ENCODE peak calls at places on chromosome 5, in six cellular contexts. One of them, this sample, is unnamed.
A peak's percentile ranks its signal among the peaks of the same experiment; 100 is the strongest.

GRCh38 chr5:43121565-43122484 is 1.1 kb downstream of the ZNF131 start:
- DNase-seq in activated CD8-positive, alpha-beta memory T cell treated with anti-CD3 and anti-CD28 coated beads for 1 hour: no peak
- DNase-seq in stimulated activated CD4-positive, alpha-beta T cell treated with anti-CD3 and anti-CD28 coated beads, Interleukin-1b, Interleukin-23, amount 100 ng/mL, for 1 hour: no peak
- DNase-seq in psoas muscle: no peak
- DNase-seq in cardiac fibroblast: peak; percentile 55
- DNase-seq in IMR-90: peak; percentile 80
- DNase-seq in this sample: peak; percentile 33

GRCh38 chr5:126854526-126855110 is 77.7 kb downstream of the LMNB1 start:
- DNase-seq in activated CD8-positive, alpha-beta memory T cell treated with anti-CD3 and anti-CD28 coated beads for 1 hour: no peak
- DNase-seq in IMR-90: no peak
- DNase-seq in stimulated activated CD4-positive, alpha-beta T cell treated with anti-CD3 and anti-CD28 coated beads, Interleukin-1b, Interleukin-23, amount 100 ng/mL, for 1 hour: no peak
- DNase-seq in psoas muscle: no peak
- DNase-seq in cardiac fibroblast: no peak
- DNase-seq in this sample: no peak

GRCh38 chr5:143241892-143242291 is 161.6 kb downstream of the NR3C1 start:
- DNase-seq in activated CD8-positive, alpha-beta memory T cell treated with anti-CD3 and anti-CD28 coated beads for 1 hour: no peak
- DNase-seq in stimulated activated CD4-positive, alpha-beta T cell treated with anti-CD3 and anti-CD28 coated beads, Interleukin-1b, Interleukin-23, amount 100 ng/mL, for 1 hour: no peak
- DNase-seq in cardiac fibroblast: no peak
- DNase-seq in psoas muscle: no peak
- DNase-seq in IMR-90: peak; percentile 75
- DNase-seq in this sample: no peak

GRCh38 chr5:55344392-55344992 is 36.7 kb downstream of the MTREX start:
- DNase-seq in stimulated activated CD4-positive, alpha-beta T cell treated with anti-CD3 and anti-CD28 coated beads, Interleukin-1b, Interleukin-23, amount 100 ng/mL, for 1 hour: peak; percentile 50
- DNase-seq in activated CD8-positive, alpha-beta memory T cell treated with anti-CD3 and anti-CD28 coated beads for 1 hour: no peak
- DNase-seq in psoas muscle: no peak
- DNase-seq in cardiac fibroblast: peak; percentile 81
- DNase-seq in IMR-90: peak; percentile 70
- DNase-seq in this sample: peak; percentile 69

GRCh38 chr5:137866541-137867388 is 895 bp upstream of the MYOT start:
- DNase-seq in activated CD8-positive, alpha-beta memory T cell treated with anti-CD3 and anti-CD28 coated beads for 1 hour: no peak
- DNase-seq in psoas muscle: no peak
- DNase-seq in cardiac fibroblast: no peak
- DNase-seq in IMR-90: no peak
- DNase-seq in stimulated activated CD4-positive, alpha-beta T cell treated with anti-CD3 and anti-CD28 coated beads, Interleukin-1b, Interleukin-23, amount 100 ng/mL, for 1 hour: no peak
- DNase-seq in this sample: no peak

GRCh38 chr5:40842351-40842750 is 1.2 kb downstream of the CARD6 start:
- DNase-seq in IMR-90: peak; percentile 71
- DNase-seq in cardiac fibroblast: peak; percentile 39
- DNase-seq in stimulated activated CD4-positive, alpha-beta T cell treated with anti-CD3 and anti-CD28 coated beads, Interleukin-1b, Interleukin-23, amount 100 ng/mL, for 1 hour: no peak
- DNase-seq in activated CD8-positive, alpha-beta memory T cell treated with anti-CD3 and anti-CD28 coated beads for 1 hour: no peak
- DNase-seq in psoas muscle: no peak
- DNase-seq in this sample: no peak

GRCh38 chr5:173902743-173903142 is 14.6 kb downstream of the CPEB4 start:
- DNase-seq in stimulated activated CD4-positive, alpha-beta T cell treated with anti-CD3 and anti-CD28 coated beads, Interleukin-1b, Interleukin-23, amount 100 ng/mL, for 1 hour: no peak
- DNase-seq in IMR-90: no peak
- DNase-seq in psoas muscle: no peak
- DNase-seq in cardiac fibroblast: no peak
- DNase-seq in activated CD8-positive, alpha-beta memory T cell treated with anti-CD3 and anti-CD28 coated beads for 1 hour: no peak
- DNase-seq in this sample: no peak

GRCh38 chr5:7361593-7361992 is 34.3 kb upstream of the ADCY2 start:
- DNase-seq in activated CD8-positive, alpha-beta memory T cell treated with anti-CD3 and anti-CD28 coated beads for 1 hour: no peak
- DNase-seq in stimulated activated CD4-positive, alpha-beta T cell treated with anti-CD3 and anti-CD28 coated beads, Interleukin-1b, Interleukin-23, amount 100 ng/mL, for 1 hour: no peak
- DNase-seq in IMR-90: no peak
- DNase-seq in cardiac fibroblast: no peak
- DNase-seq in psoas muscle: no peak
- DNase-seq in this sample: no peak

GRCh38 chr5:74017112-74017511 is 391.1 kb downstream of the ARHGEF28 start:
- DNase-seq in cardiac fibroblast: no peak
- DNase-seq in stimulated activated CD4-positive, alpha-beta T cell treated with anti-CD3 and anti-CD28 coated beads, Interleukin-1b, Interleukin-23, amount 100 ng/mL, for 1 hour: no peak
- DNase-seq in psoas muscle: no peak
- DNase-seq in IMR-90: no peak
- DNase-seq in activated CD8-positive, alpha-beta memory T cell treated with anti-CD3 and anti-CD28 coated beads for 1 hour: no peak
- DNase-seq in this sample: no peak

GRCh38 chr5:36496471-36496870 is 109.9 kb upstream of the SLC1A3 start:
- DNase-seq in psoas muscle: no peak
- DNase-seq in stimulated activated CD4-positive, alpha-beta T cell treated with anti-CD3 and anti-CD28 coated beads, Interleukin-1b, Interleukin-23, amount 100 ng/mL, for 1 hour: no peak
- DNase-seq in cardiac fibroblast: no peak
- DNase-seq in IMR-90: no peak
- DNase-seq in activated CD8-positive, alpha-beta memory T cell treated with anti-CD3 and anti-CD28 coated beads for 1 hour: no peak
- DNase-seq in this sample: no peak

GRCh38 chr5:68542207-68542606 is 326.7 kb downstream of the PIK3R1 start:
- DNase-seq in psoas muscle: no peak
- DNase-seq in IMR-90: peak; percentile 38
- DNase-seq in cardiac fibroblast: no peak
- DNase-seq in activated CD8-positive, alpha-beta memory T cell treated with anti-CD3 and anti-CD28 coated beads for 1 hour: no peak
- DNase-seq in stimulated activated CD4-positive, alpha-beta T cell treated with anti-CD3 and anti-CD28 coated beads, Interleukin-1b, Interleukin-23, amount 100 ng/mL, for 1 hour: no peak
- DNase-seq in this sample: no peak

GRCh38 chr5:80181618-80182211 is 74.1 kb downstream of the SERINC5 start:
- DNase-seq in cardiac fibroblast: peak; percentile 41
- DNase-seq in IMR-90: no peak
- DNase-seq in psoas muscle: no peak
- DNase-seq in stimulated activated CD4-positive, alpha-beta T cell treated with anti-CD3 and anti-CD28 coated beads, Interleukin-1b, Interleukin-23, amount 100 ng/mL, for 1 hour: no peak
- DNase-seq in activated CD8-positive, alpha-beta memory T cell treated with anti-CD3 and anti-CD28 coated beads for 1 hour: no peak
- DNase-seq in this sample: no peak

GRCh38 chr5:180160822-180161221 is 48.2 kb downstream of the RASGEF1C start:
- DNase-seq in stimulated activated CD4-positive, alpha-beta T cell treated with anti-CD3 and anti-CD28 coated beads, Interleukin-1b, Interleukin-23, amount 100 ng/mL, for 1 hour: no peak
- DNase-seq in IMR-90: no peak
- DNase-seq in activated CD8-positive, alpha-beta memory T cell treated with anti-CD3 and anti-CD28 coated beads for 1 hour: no peak
- DNase-seq in psoas muscle: no peak
- DNase-seq in cardiac fibroblast: no peak
- DNase-seq in this sample: no peak

GRCh38 chr5:80739898-80740297 is 85.1 kb upstream of the DHFR start:
- DNase-seq in stimulated activated CD4-positive, alpha-beta T cell treated with anti-CD3 and anti-CD28 coated beads, Interleukin-1b, Interleukin-23, amount 100 ng/mL, for 1 hour: no peak
- DNase-seq in psoas muscle: no peak
- DNase-seq in activated CD8-positive, alpha-beta memory T cell treated with anti-CD3 and anti-CD28 coated beads for 1 hour: no peak
- DNase-seq in cardiac fibroblast: no peak
- DNase-seq in IMR-90: no peak
- DNase-seq in this sample: no peak

GRCh38 chr5:95285406-95285761 is 490 bp upstream of the MCTP1 start:
- DNase-seq in psoas muscle: no peak
- DNase-seq in IMR-90: no peak
- DNase-seq in stimulated activated CD4-positive, alpha-beta T cell treated with anti-CD3 and anti-CD28 coated beads, Interleukin-1b, Interleukin-23, amount 100 ng/mL, for 1 hour: no peak
- DNase-seq in activated CD8-positive, alpha-beta memory T cell treated with anti-CD3 and anti-CD28 coated beads for 1 hour: no peak
- DNase-seq in cardiac fibroblast: no peak
- DNase-seq in this sample: no peak

GRCh38 chr5:37045703-37046102 is 169.1 kb downstream of the NIPBL start:
- DNase-seq in IMR-90: no peak
- DNase-seq in stimulated activated CD4-positive, alpha-beta T cell treated with anti-CD3 and anti-CD28 coated beads, Interleukin-1b, Interleukin-23, amount 100 ng/mL, for 1 hour: no peak
- DNase-seq in activated CD8-positive, alpha-beta memory T cell treated with anti-CD3 and anti-CD28 coated beads for 1 hour: no peak
- DNase-seq in psoas muscle: no peak
- DNase-seq in cardiac fibroblast: no peak
- DNase-seq in this sample: no peak

GRCh38 chr5:173342813-173343435 is 14.7 kb upstream of the STC2 start:
- DNase-seq in IMR-90: no peak
- DNase-seq in stimulated activated CD4-positive, alpha-beta T cell treated with anti-CD3 and anti-CD28 coated beads, Interleukin-1b, Interleukin-23, amount 100 ng/mL, for 1 hour: no peak
- DNase-seq in cardiac fibroblast: no peak
- DNase-seq in activated CD8-positive, alpha-beta memory T cell treated with anti-CD3 and anti-CD28 coated beads for 1 hour: no peak
- DNase-seq in psoas muscle: no peak
- DNase-seq in this sample: no peak

GRCh38 chr5:53469946-53470687 is 10.3 kb upstream of the FST start:
- DNase-seq in cardiac fibroblast: no peak
- DNase-seq in IMR-90: peak; percentile 79
- DNase-seq in stimulated activated CD4-positive, alpha-beta T cell treated with anti-CD3 and anti-CD28 coated beads, Interleukin-1b, Interleukin-23, amount 100 ng/mL, for 1 hour: no peak
- DNase-seq in psoas muscle: no peak
- DNase-seq in activated CD8-positive, alpha-beta memory T cell treated with anti-CD3 and anti-CD28 coated beads for 1 hour: no peak
- DNase-seq in this sample: no peak

GRCh38 chr5:179803651-179804598 is 2.7 kb downstream of the MGAT4B start:
- DNase-seq in cardiac fibroblast: peak; percentile 40
- DNase-seq in IMR-90: peak; percentile 41
- DNase-seq in stimulated activated CD4-positive, alpha-beta T cell treated with anti-CD3 and anti-CD28 coated beads, Interleukin-1b, Interleukin-23, amount 100 ng/mL, for 1 hour: no peak
- DNase-seq in psoas muscle: peak; percentile 53
- DNase-seq in activated CD8-positive, alpha-beta memory T cell treated with anti-CD3 and anti-CD28 coated beads for 1 hour: no peak
- DNase-seq in this sample: peak; percentile 36

GRCh38 chr5:138520971-138521370 is 22.1 kb downstream of the ETF1 start:
- DNase-seq in psoas muscle: no peak
- DNase-seq in cardiac fibroblast: no peak
- DNase-seq in stimulated activated CD4-positive, alpha-beta T cell treated with anti-CD3 and anti-CD28 coated beads, Interleukin-1b, Interleukin-23, amount 100 ng/mL, for 1 hour: no peak
- DNase-seq in IMR-90: no peak
- DNase-seq in activated CD8-positive, alpha-beta memory T cell treated with anti-CD3 and anti-CD28 coated beads for 1 hour: no peak
- DNase-seq in this sample: no peak

GRCh38 chr5:120734033-120734432 is 269.9 kb downstream of the PRR16 start:
- DNase-seq in stimulated activated CD4-positive, alpha-beta T cell treated with anti-CD3 and anti-CD28 coated beads, Interleukin-1b, Interleukin-23, amount 100 ng/mL, for 1 hour: no peak
- DNase-seq in cardiac fibroblast: no peak
- DNase-seq in psoas muscle: no peak
- DNase-seq in activated CD8-positive, alpha-beta memory T cell treated with anti-CD3 and anti-CD28 coated beads for 1 hour: no peak
- DNase-seq in IMR-90: no peak
- DNase-seq in this sample: no peak

GRCh38 chr5:54541823-54542783 is 24.5 kb downstream of the SNX18 start:
- DNase-seq in activated CD8-positive, alpha-beta memory T cell treated with anti-CD3 and anti-CD28 coated beads for 1 hour: no peak
- DNase-seq in psoas muscle: no peak
- DNase-seq in stimulated activated CD4-positive, alpha-beta T cell treated with anti-CD3 and anti-CD28 coated beads, Interleukin-1b, Interleukin-23, amount 100 ng/mL, for 1 hour: no peak
- DNase-seq in cardiac fibroblast: no peak
- DNase-seq in IMR-90: no peak
- DNase-seq in this sample: no peak

GRCh38 chr5:172985596-172985995 is 2.0 kb downstream of the ATP6V0E1 start:
- DNase-seq in activated CD8-positive, alpha-beta memory T cell treated with anti-CD3 and anti-CD28 coated beads for 1 hour: no peak
- DNase-seq in cardiac fibroblast: no peak
- DNase-seq in IMR-90: no peak
- DNase-seq in stimulated activated CD4-positive, alpha-beta T cell treated with anti-CD3 and anti-CD28 coated beads, Interleukin-1b, Interleukin-23, amount 100 ng/mL, for 1 hour: no peak
- DNase-seq in psoas muscle: no peak
- DNase-seq in this sample: no peak

GRCh38 chr5:122267195-122267594 is 44.8 kb upstream of the SNCAIP start:
- DNase-seq in psoas muscle: no peak
- DNase-seq in IMR-90: no peak
- DNase-seq in stimulated activated CD4-positive, alpha-beta T cell treated with anti-CD3 and anti-CD28 coated beads, Interleukin-1b, Interleukin-23, amount 100 ng/mL, for 1 hour: no peak
- DNase-seq in activated CD8-positive, alpha-beta memory T cell treated with anti-CD3 and anti-CD28 coated beads for 1 hour: no peak
- DNase-seq in cardiac fibroblast: no peak
- DNase-seq in this sample: no peak

GRCh38 chr5:91159647-91160046 is 223.5 kb downstream of the ARRDC3 start:
- DNase-seq in activated CD8-positive, alpha-beta memory T cell treated with anti-CD3 and anti-CD28 coated beads for 1 hour: no peak
- DNase-seq in psoas muscle: no peak
- DNase-seq in stimulated activated CD4-positive, alpha-beta T cell treated with anti-CD3 and anti-CD28 coated beads, Interleukin-1b, Interleukin-23, amount 100 ng/mL, for 1 hour: no peak
- DNase-seq in IMR-90: no peak
- DNase-seq in cardiac fibroblast: no peak
- DNase-seq in this sample: no peak